ENCODE peak calls at places on chromosomes 6 and 20, in five cellular contexts. R is IMR-90, J is neuronal stem cell, Q is H1, M is mesenchymal stem cell. G is an unnamed sample.

GRCh38 chr6:20313086-20313485 is 88.6 kb upstream of the E2F3 start:
- DNase-seq in R (no peak), J (no peak), Q (no peak), M (no peak), G (no peak)

GRCh38 chr6:158642097-158642601 is 2.4 kb downstream of the DYNLT1 start:
- DNase-seq in R (peak; percentile 96), J (no peak), Q (no peak), M (peak; percentile 83), G (no peak)

GRCh38 chr6:141598487-141598886 is 534.2 kb upstream of the GJE1 start:
- DNase-seq in R (peak; percentile 51), J (no peak), Q (no peak), M (peak; percentile 13), G (no peak)

GRCh38 chr6:137651591-137652335 is 157.6 kb upstream of the OLIG3 start:
- DNase-seq in R (no peak), J (no peak), Q (no peak), M (no peak), G (no peak)

GRCh38 chr6:49606696-49607390 is 29.8 kb downstream of the RHAG start:
- DNase-seq in R (peak; percentile 80), J (peak; percentile 53), Q (no peak), M (peak; percentile 87), G (peak; percentile 46)

GRCh38 chr6:156021746-156022396 is 566.2 kb upstream of the NOX3 start:
- DNase-seq in R (peak; percentile 86), J (no peak), Q (no peak), M (peak; percentile 84), G (no peak)

GRCh38 chr6:6025736-6026135 is 19.0 kb upstream of the NRN1 start:
- DNase-seq in R (no peak), J (no peak), Q (no peak), M (no peak), G (no peak)

GRCh38 chr20:37954626-37955025 is 51.7 kb downstream of the VSTM2L start:
- DNase-seq in R (no peak), J (no peak), Q (no peak), M (no peak), G (peak; percentile 22)

GRCh38 chr20:50019466-50020256 is 36.9 kb downstream of the SNAI1 start:
- DNase-seq in R (no peak), J (no peak), Q (no peak), M (no peak), G (no peak)

GRCh38 chr20:41234546-41234945 is 83.0 kb downstream of the ZHX3 start:
- DNase-seq in R (no peak), J (no peak), Q (no peak), M (no peak), G (no peak)

GRCh38 chr20:63416631-63417030 is 55.5 kb upstream of the CHRNA4 start:
- DNase-seq in R (no peak), J (no peak), Q (no peak), M (no peak), G (no peak)

GRCh38 chr6:34992353-34992752 is 103.3 kb downstream of the ANKS1A start:
- DNase-seq in R (no peak), J (no peak), Q (no peak), M (no peak), G (no peak)

DNA sequence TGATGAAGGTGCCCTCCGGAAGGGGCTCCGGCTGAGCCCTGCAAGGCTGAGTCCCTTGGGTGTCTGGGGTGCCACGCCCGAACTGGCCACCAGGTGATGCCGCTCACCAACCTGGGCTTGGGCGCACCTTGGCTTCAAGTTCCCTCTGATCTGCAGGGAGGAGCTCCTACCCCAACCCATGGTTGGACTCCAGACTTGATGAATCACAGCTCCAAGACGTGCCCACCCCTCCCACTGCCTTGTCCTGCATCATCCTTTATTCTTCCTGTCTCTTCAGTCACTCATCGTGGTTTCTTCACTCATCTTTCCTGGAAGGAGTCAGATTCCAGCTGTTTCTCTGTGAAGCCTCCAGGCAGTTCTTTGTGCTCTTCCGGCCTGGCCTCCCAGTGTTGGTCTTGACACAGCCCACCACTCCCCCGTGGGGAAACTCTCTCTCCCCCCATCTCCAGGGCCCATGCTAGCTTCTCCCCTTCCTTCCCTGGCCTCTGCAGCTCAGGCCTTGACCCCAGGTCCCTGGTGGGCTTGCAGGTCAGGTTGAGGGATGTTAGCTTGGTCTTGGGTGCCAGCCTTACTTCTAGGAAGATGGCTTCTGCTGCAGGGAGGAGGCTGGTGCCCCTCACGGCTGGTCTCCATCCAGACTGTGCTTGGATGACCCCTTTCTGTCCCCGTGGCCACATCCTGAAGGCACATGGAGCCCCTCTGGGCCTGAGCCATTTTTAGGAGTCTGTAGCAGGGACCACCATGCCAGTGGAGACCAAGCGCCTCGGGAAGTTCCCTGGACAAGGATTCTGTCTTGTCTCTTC is 2.6 kb upstream of the ZBP1 start:
- DNase-seq in R (peak; percentile 37), J (peak; percentile 18), Q (peak; percentile 90), M (no peak), G (peak; percentile 77)
- H3K14ac ChIP-seq in R (no peak overlapping the region), J (no peak overlapping the region), Q (no peak overlapping the region), M (no peak overlapping the region), G (no peak overlapping the region)

GRCh38 chr6:165936660-165937059 is 231.0 kb downstream of the TBXT start:
- DNase-seq in R (no peak), J (no peak), Q (no peak), M (no peak), G (no peak)
- H2AK5ac ChIP-seq in R (no peak overlapping the region), J (no peak overlapping the region), Q (no peak overlapping the region), M (no peak overlapping the region), G (no peak overlapping the region)

DNA sequence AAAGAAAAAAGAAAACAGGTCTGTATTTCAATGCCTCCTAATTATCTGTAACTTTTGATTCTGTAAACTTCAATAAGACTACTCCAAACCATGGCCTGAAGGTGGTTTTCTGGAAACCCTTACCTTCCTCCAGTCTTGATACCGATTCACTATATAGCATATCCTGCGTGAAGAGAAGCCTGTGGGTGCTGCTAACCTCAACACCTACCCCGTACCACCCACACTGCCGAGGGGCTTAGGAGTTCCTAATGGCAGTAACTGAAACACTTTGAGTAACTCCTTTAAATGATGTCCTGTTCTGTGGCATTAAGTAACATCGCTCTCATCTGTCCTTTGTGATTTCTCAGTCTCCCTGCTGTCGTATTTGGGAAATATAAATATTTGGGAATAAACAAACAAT is 104.5 kb upstream of the CARMIL1 start:
- DNase-seq in R (no peak), J (no peak), Q (no peak), M (no peak), G (no peak)
- H3K18ac ChIP-seq in R (peak overlapping the region; percentile 88), J (no peak overlapping the region), Q (no peak overlapping the region), M (peak overlapping the region; percentile 82), G (no peak overlapping the region)

DNA sequence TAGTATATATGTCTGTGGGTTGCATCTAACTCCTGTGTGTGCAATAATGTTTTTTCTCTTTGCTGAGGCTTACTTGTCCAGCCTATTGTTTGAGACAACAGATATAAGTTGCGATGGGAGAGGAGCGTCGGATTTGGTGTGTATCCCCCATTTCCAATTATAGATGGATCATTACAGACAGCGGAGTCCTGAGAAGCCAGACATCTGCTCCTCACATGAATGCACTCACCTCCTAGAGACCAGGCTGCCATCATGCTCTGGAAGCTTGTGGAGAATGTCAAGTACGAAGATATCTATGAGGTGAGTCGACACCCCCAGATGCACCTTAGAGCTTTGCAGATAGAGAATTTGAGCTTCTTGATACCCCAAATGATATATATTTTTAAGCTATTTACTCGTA is at the start of gene TFAP2B:
- DNase-seq in R (no peak), J (no peak), Q (no peak), M (no peak), G (no peak)
- H3K14ac ChIP-seq in R (no peak within 1 kb of the TSS), J (no peak within 1 kb of the TSS), Q (no peak within 1 kb of the TSS), M (no peak within 1 kb of the TSS), G (no peak within 1 kb of the TSS)

GRCh38 chr20:47354388-47354709 is 2.1 kb downstream of the ZMYND8 start:
- DNase-seq in R (no peak), J (no peak), Q (no peak), M (no peak), G (no peak)

GRCh38 chr20:47356220-47356525 is 326 bp downstream of the ZMYND8 start:
- DNase-seq in R (no peak), J (no peak), Q (no peak), M (no peak), G (no peak)

GRCh38 chr20:47356526-47357295 is at the start of gene ZMYND8:
- DNase-seq in R (peak; percentile 92), J (peak; percentile 95), Q (peak; percentile 98), M (peak; percentile 95), G (peak; percentile 94)

GRCh38 chr20:47354710-47355488 is 1.6 kb downstream of the ZMYND8 start:
- DNase-seq in R (peak; percentile 71), J (no peak), Q (no peak), M (peak; percentile 72), G (no peak)

GRCh38 chr20:47355489-47356219 is 845 bp downstream of the ZMYND8 start:
- DNase-seq in R (no peak), J (no peak), Q (no peak), M (peak; percentile 39), G (no peak)
- H2AK5ac ChIP-seq in R (peak overlapping the region; percentile 99), J (no peak overlapping the region), Q (peak overlapping the region; percentile 4), M (peak overlapping the region; percentile 50), G (no peak overlapping the region)

GRCh38 chr6:111256646-111257045 is 169.3 kb downstream of the SLC16A10 start:
- DNase-seq in R (no peak), J (no peak), Q (no peak), M (no peak), G (no peak)

GRCh38 chr6:111254779-111255166 is 167.5 kb downstream of the SLC16A10 start:
- DNase-seq in R (no peak), J (no peak), Q (no peak), M (no peak), G (no peak)

GRCh38 chr6:111258615-111259088 is 171.3 kb downstream of the SLC16A10 start:
- DNase-seq in R (no peak), J (no peak), Q (no peak), M (no peak), G (no peak)

GRCh38 chr6:111260570-111261298 is 173.4 kb downstream of the SLC16A10 start:
- DNase-seq in R (peak; percentile 53), J (no peak), Q (no peak), M (peak; percentile 45), G (no peak)

GRCh38 chr6:111259089-111259831 is 172.0 kb downstream of the SLC16A10 start:
- DNase-seq in R (peak; percentile 99), J (peak; percentile 97), Q (peak; percentile 98), M (peak; percentile 99), G (peak; percentile 99)
- H3K18ac ChIP-seq in R (no peak overlapping the region), J (peak overlapping the region; percentile 86), Q (no peak overlapping the region), M (peak overlapping the region; percentile 91), G (no peak overlapping the region)

DNA sequence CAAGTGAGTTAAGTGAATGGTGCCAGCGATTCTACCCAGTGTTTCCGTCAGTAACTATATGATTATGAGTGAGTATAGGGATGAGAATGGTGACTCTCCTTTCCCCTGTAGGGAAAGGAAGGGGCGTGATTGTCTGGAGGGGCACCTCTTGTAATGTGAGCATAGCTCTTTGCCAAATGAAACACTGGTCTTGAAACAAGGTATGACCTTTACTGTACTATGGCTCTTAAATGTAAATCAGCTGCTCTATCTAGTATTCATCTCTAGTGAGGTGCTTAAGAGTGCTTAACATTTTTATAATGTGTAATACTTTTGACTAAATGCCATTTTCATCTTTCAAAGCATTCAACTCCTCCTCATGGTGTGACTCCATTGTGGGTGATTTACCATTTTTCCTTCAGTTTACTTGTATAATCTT is 11.0 kb downstream of the PANK2 start:
- DNase-seq in R (no peak), J (no peak), Q (no peak), M (no peak), G (no peak)
- H3K14ac ChIP-seq in R (no peak overlapping the region), J (no peak overlapping the region), Q (no peak overlapping the region), M (no peak overlapping the region), G (no peak overlapping the region)

GRCh38 chr20:47361268-47361665 is 4.8 kb upstream of the ZMYND8 start:
- DNase-seq in R (no peak), J (no peak), Q (no peak), M (no peak), G (no peak)
- H2AK5ac ChIP-seq in R (peak overlapping the region; percentile 100), J (peak overlapping the region; percentile 27), Q (peak overlapping the region; percentile 89), M (peak overlapping the region; percentile 33), G (no peak overlapping the region)